ENCODE peak calls at places on chromosomes 6 and 20, in seven cellular contexts. Z is A549; G is colonic mucosa; X is CD4-positive, CD25-positive, alpha-beta regulatory T cell; R is caudate nucleus; K is A673; L is esophagus muscularis mucosa. E is an unnamed sample.
A peak's percentile ranks its signal among the peaks of the same experiment; 100 is the strongest.

GRCh38 chr6:167665698-167666380 is 160.9 kb upstream of the AFDN start:
- DNase-seq in Z (no peak), G (no peak), X (no peak), R (no peak), K (no peak), L (no peak), E (no peak)

GRCh38 chr6:149094934-149095341 is 222.6 kb upstream of the TAB2 start:
- DNase-seq in Z (no peak), G (no peak), X (peak; percentile 96), R (no peak), K (no peak), L (no peak), E (peak; percentile 69)

GRCh38 chr6:47446974-47447373 is 30.6 kb upstream of the CD2AP start:
- DNase-seq in Z (no peak), G (no peak), X (peak; percentile 5), R (no peak), K (no peak), L (no peak), E (no peak)

GRCh38 chr20:19813839-19814238 is 55.8 kb downstream of the RIN2 start:
- DNase-seq in Z (no peak), G (no peak), X (no peak), R (no peak), K (no peak), L (no peak), E (no peak)

GRCh38 chr6:113169484-113169883 is 687.7 kb upstream of the MARCKS start:
- DNase-seq in Z (no peak), G (no peak), X (no peak), R (no peak), K (no peak), L (no peak), E (no peak)

GRCh38 chr6:33812669-33813068 is 8.9 kb upstream of the MLN start:
- DNase-seq in Z (peak; percentile 35), G (peak; percentile 37), X (peak; percentile 30), R (no peak), K (peak; percentile 74), L (no peak), E (peak; percentile 59)

GRCh38 chr6:13339863-13340635 is 11.7 kb upstream of the TBC1D7 start:
- DNase-seq in Z (no peak), G (no peak), X (no peak), R (no peak), K (no peak), L (no peak), E (no peak)

GRCh38 chr20:59820204-59821041 is 113.0 kb downstream of the SYCP2 start:
- DNase-seq in Z (no peak), G (peak; percentile 19), X (no peak), R (peak; percentile 20), K (no peak), L (peak; percentile 80), E (no peak)

GRCh38 chr6:170073846-170074245 is 217.0 kb downstream of the DLL1 start:
- DNase-seq in Z (no peak), G (no peak), X (no peak), R (peak; percentile 33), K (no peak), L (no peak), E (no peak)

GRCh38 chr6:29656798-29657197 is at the start of gene MOG:
- DNase-seq in Z (no peak), G (no peak), X (no peak), R (peak; percentile 88), K (no peak), L (no peak), E (no peak)

GRCh38 chr6:130958468-130958867 is 104.6 kb downstream of the EPB41L2 start:
- DNase-seq in Z (no peak), G (no peak), X (no peak), R (no peak), K (no peak), L (no peak), E (no peak)

GRCh38 chr6:149331043-149331807 is 13.7 kb downstream of the TAB2 start:
- DNase-seq in Z (no peak), G (no peak), X (no peak), R (no peak), K (no peak), L (no peak), E (no peak)

GRCh38 chr6:15441215-15441868 is 195.5 kb downstream of the JARID2 start:
- DNase-seq in Z (peak; percentile 40), G (peak; percentile 55), X (peak; percentile 59), R (no peak), K (peak; percentile 85), L (no peak), E (peak; percentile 63)

GRCh38 chr6:36956111-36956820 is 1.7 kb downstream of the PI16 start:
- DNase-seq in Z (no peak), G (no peak), X (no peak), R (no peak), K (no peak), L (no peak), E (no peak)

GRCh38 chr6:160882741-160883340 is 108.7 kb upstream of the MAP3K4 start:
- DNase-seq in Z (no peak), G (no peak), X (no peak), R (no peak), K (no peak), L (no peak), E (no peak)
- H3K27ac ChIP-seq in Z (no peak overlapping the region), G (no peak overlapping the region), X (no peak overlapping the region), R (no peak overlapping the region), K (no peak overlapping the region), L (no peak overlapping the region), E (no peak overlapping the region)

DNA sequence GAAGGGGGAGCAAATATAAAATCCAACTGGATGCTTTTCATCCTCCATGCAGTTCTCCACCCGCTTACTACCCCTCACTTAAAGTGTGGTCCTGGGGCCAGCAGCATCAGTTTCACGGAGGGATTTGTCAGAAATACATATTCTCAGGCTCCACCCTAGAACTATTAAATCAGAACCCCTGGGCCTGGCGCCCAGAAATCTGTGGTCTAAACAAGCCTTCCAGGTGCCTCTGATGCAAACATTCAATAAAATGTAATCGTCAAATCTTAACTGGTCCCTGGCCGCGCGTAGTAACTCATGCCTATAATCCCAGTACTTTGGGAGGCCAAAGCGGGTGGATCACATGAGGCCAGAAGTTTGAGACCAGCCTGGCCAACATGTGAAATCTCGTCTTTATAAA is 47.7 kb downstream of the ATXN1 start:
- DNase-seq in Z (no peak), G (no peak), X (no peak), R (no peak), K (no peak), L (no peak), E (no peak)
- H3K27ac ChIP-seq in Z (peak overlapping the region; percentile 83), G (peak overlapping the region; percentile 31), X (no peak overlapping the region), R (peak overlapping the region; percentile 29), K (peak overlapping the region; percentile 78), L (peak overlapping the region; percentile 53), E (no peak overlapping the region)

DNA sequence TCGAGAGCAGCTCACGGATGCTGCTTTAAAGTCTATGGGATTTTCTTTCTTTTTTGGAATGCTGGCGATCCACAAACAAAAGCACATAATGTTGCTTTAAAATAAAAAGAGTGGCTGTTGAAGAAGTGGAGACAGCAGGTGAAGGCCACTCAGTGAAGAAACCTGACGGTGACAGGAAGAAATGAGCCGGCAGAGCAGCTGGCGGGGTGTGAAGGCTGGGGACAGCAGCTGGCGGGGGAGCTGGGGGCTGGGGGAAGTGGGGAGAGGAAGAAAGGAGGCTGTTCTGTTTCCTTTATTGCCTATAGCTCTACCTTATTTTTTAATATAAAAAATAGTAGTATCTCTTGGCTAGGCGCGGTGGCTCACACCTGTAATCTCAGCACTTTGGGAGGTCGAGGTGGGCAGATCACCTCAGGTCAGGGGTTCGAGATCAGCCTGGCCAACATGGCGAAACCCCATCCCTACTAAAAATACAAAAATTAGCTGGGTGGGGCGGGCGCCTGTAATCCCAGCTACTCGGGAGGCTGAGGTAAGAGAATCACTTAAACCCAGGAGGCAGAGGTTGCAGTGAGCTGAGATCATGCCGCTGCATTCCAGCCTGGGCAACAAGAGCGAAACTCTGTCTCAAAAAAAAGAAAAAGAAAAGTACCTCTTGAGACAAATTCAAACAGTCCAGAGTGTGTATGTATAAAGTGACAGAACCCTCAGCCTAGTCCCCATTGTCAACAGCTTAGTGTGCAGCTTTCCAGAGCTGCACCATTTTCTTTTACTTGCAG is 42.4 kb upstream of the TAF8 start:
- DNase-seq in Z (no peak), G (no peak), X (peak; percentile 67), R (no peak), K (no peak), L (no peak), E (peak; percentile 91)
- H3K27ac ChIP-seq in Z (peak overlapping the region; percentile 66), G (no peak overlapping the region), X (no peak overlapping the region), R (peak overlapping the region; percentile 44), K (no peak overlapping the region), L (no peak overlapping the region), E (peak overlapping the region; percentile 96)

DNA sequence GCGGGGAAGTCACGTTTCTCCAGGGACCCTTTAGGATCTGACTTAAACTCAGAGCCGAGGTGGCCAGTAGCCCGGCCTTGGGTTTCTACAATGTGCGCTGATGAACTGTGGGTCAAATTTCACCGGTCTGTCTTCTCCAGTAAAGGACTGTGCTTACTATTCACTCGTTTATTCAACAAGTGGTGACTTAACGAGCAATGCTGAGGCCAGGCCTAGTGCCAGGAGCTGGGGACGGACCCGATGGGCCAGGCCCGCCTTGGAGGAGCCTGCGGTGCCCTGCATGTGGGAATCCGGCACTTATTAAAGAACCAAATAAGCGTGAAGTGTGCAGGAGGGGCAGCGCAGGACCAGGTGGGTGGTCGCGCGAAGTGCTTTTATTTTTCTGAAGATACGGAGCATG is 24.0 kb downstream of the CTCFL start:
- DNase-seq in Z (no peak), G (no peak), X (no peak), R (no peak), K (no peak), L (no peak), E (no peak)
- H3K27ac ChIP-seq in Z (no peak overlapping the region), G (no peak overlapping the region), X (no peak overlapping the region), R (no peak overlapping the region), K (no peak overlapping the region), L (no peak overlapping the region), E (no peak overlapping the region)

DNA sequence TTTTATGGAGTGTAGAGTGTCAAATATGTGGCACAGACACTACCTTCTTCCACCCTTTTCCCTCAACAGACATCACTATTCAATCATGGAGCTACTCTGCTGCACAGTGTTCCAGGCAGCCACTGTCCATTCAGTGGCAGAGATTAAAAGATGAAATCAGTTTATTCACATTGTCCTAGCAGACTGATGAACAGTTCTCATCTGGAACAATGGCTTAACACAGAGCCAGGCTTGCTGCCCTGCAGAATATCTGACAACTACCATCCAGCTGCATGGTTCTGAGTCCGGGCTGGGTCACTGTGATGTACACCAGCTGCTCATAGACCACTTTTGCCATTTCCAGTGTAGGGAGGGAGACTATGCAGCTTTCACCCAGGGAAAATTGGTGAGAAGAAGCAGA is 350.0 kb downstream of the DHX35 start:
- DNase-seq in Z (no peak), G (no peak), X (no peak), R (no peak), K (no peak), L (no peak), E (no peak)
- H3K27ac ChIP-seq in Z (no peak overlapping the region), G (no peak overlapping the region), X (no peak overlapping the region), R (no peak overlapping the region), K (no peak overlapping the region), L (no peak overlapping the region), E (no peak overlapping the region)